ENCODE peak calls at places on chromosomes 13 and 19, in ten cellular contexts. G, X, B, L, U, P, T, R, A and O are unnamed samples.

GRCh38 chr13:114129649-114130062 is 2.8 kb downstream of the RASA3 start:
- DNase-seq in P (no peak), U (no peak), T (no peak), X (no peak), L (no peak), A (peak), B (no peak), G (no peak), R (no peak), O (no peak)

GRCh38 chr13:99998261-99998660 is 16.7 kb downstream of the ZIC2 start:
- DNase-seq in T (no peak), P (no peak), R (no peak), X (no peak), B (no peak), A (no peak), L (no peak), U (no peak), G (no peak), O (no peak)

GRCh38 chr13:24746618-24747247 is 17.2 kb upstream of the RNF17 start:
- DNase-seq in P (no peak), L (no peak), B (no peak), T (no peak), X (no peak), G (no peak), A (no peak), R (no peak), U (no peak), O (no peak)

GRCh38 chr13:31008400-31009115 is 76.1 kb downstream of the TEX26 start:
- DNase-seq in T (no peak), L (no peak), X (no peak), B (no peak), U (no peak), G (no peak), R (no peak), A (no peak), P (peak), O (no peak)

GRCh38 chr19:39745645-39746044 is 7.8 kb upstream of the CLC start:
- DNase-seq in X (no peak), L (no peak), U (no peak), B (no peak), P (no peak), T (no peak), R (no peak), A (no peak), G (no peak), O (no peak)

GRCh38 chr13:48585456-48585840 is 52.6 kb upstream of the RCBTB2 start:
- DNase-seq in L (no peak), G (no peak), T (no peak), X (peak), P (peak), A (no peak), U (no peak), R (peak), B (peak), O (peak)

GRCh38 chr13:113458218-113459065 is 5.2 kb upstream of the ADPRHL1 start:
- DNase-seq in L (no peak), G (no peak), R (peak), B (no peak), A (peak), P (peak), X (no peak), U (peak), T (no peak), O (no peak)

GRCh38 chr19:5048727-5049553 is 80.0 kb downstream of the KDM4B start:
- DNase-seq in G (no peak), A (peak), U (no peak), P (peak), T (no peak), X (no peak), L (no peak), B (no peak), R (no peak), O (no peak)

GRCh38 chr13:21925720-21926119 is 254.8 kb downstream of the FGF9 start:
- DNase-seq in R (no peak), G (no peak), P (no peak), L (no peak), A (no peak), B (no peak), X (no peak), T (no peak), U (no peak), O (no peak)

GRCh38 chr13:20637811-20638210 is 65.7 kb upstream of the IL17D start:
- DNase-seq in T (no peak), R (no peak), G (no peak), U (no peak), B (no peak), A (no peak), L (no peak), P (no peak), X (no peak), O (no peak)

GRCh38 chr19:3981736-3982681 is 3.3 kb downstream of the EEF2 start:
- DNase-seq in P (no peak), G (no peak), X (peak), L (no peak), A (no peak), T (no peak), U (no peak), B (no peak), R (peak), O (no peak)

GRCh38 chr19:17553256-17553655 is 2.2 kb upstream of the COLGALT1 start:
- DNase-seq in X (peak), B (no peak), L (no peak), R (peak), A (peak), T (no peak), G (peak), U (no peak), P (peak), O (no peak)

GRCh38 chr13:59891053-59891452 is 272.7 kb downstream of the DIAPH3 start:
- DNase-seq in R (no peak), P (no peak), T (no peak), L (no peak), B (no peak), G (no peak), X (no peak), U (no peak), A (no peak), O (no peak)

GRCh38 chr13:91813255-91813654 is 414.8 kb downstream of the GPC5 start:
- DNase-seq in T (no peak), A (no peak), B (no peak), R (peak), X (no peak), P (no peak), G (no peak), L (no peak), U (no peak), O (no peak)

GRCh38 chr19:13095934-13096890 is 6.4 kb downstream of the LYL1 start:
- DNase-seq in T (no peak), X (no peak), L (no peak), R (no peak), B (no peak), G (no peak), P (no peak), U (no peak), A (no peak), O (no peak)

GRCh38 chr19:6220385-6221191 is 59.2 kb downstream of the MLLT1 start:
- DNase-seq in L (no peak), T (no peak), G (peak), X (peak), P (peak), U (no peak), A (peak), B (no peak), R (no peak), O (no peak)

GRCh38 chr13:27338816-27339215 is 68.2 kb downstream of the RASL11A start:
- DNase-seq in L (no peak), T (no peak), G (no peak), X (no peak), R (no peak), A (no peak), P (no peak), U (no peak), B (no peak), O (no peak)

GRCh38 chr19:54137913-54138776 is 583 bp downstream of the CNOT3 start:
- DNase-seq in A (no peak), T (peak), R (no peak), U (peak), X (no peak), L (no peak), G (no peak), P (no peak), B (no peak), O (no peak)

GRCh38 chr13:83935566-83935965 is 53.3 kb upstream of the SLITRK1 start:
- DNase-seq in L (no peak), G (no peak), P (no peak), U (no peak), A (no peak), X (no peak), R (no peak), B (no peak), T (no peak), O (no peak)

GRCh38 chr13:65679240-65679639 is 1550.9 kb downstream of the PCDH9 start:
- DNase-seq in U (no peak), R (no peak), P (peak), G (no peak), A (no peak), T (no peak), B (no peak), X (no peak), L (no peak), O (no peak)

GRCh38 chr19:49684983-49685553 is 4.3 kb upstream of the ADM5 start:
- DNase-seq in X (no peak), T (no peak), R (no peak), B (no peak), P (no peak), G (no peak), A (no peak), L (no peak), U (no peak), O (no peak)

GRCh38 chr13:98768522-98768921 is 16.1 kb upstream of the SLC15A1 start:
- DNase-seq in U (no peak), P (peak), L (no peak), G (no peak), X (no peak), T (no peak), A (no peak), R (no peak), B (no peak), O (no peak)

GRCh38 chr19:38385057-38385803 is 2.6 kb downstream of the GGN start:
- DNase-seq in R (no peak), B (no peak), P (no peak), X (no peak), T (no peak), G (no peak), A (no peak), L (no peak), U (no peak), O (no peak)

GRCh38 chr13:29852464-29853054 is 2.1 kb upstream of the UBL3 start:
- DNase-seq in A (no peak), U (no peak), X (no peak), B (no peak), R (no peak), G (no peak), L (no peak), P (peak), T (no peak), O (no peak)

GRCh38 chr19:4589579-4590410 is 30.3 kb upstream of the SEMA6B start:
- DNase-seq in X (no peak), P (no peak), U (no peak), A (no peak), L (no peak), G (no peak), R (no peak), B (no peak), T (no peak), O (no peak)

GRCh38 chr19:57105976-57106610 is 13.7 kb upstream of the USP29 start:
- DNase-seq in X (no peak), G (no peak), B (no peak), U (no peak), P (no peak), L (no peak), T (no peak), A (peak), R (no peak), O (no peak)

GRCh38 chr13:26987614-26988013 is 184.0 kb downstream of the USP12 start:
- DNase-seq in B (no peak), P (no peak), A (peak), U (no peak), L (no peak), X (no peak), T (no peak), G (no peak), R (no peak), O (no peak)

GRCh38 chr19:55647732-55648656 is at the start of gene CCDC106:
- DNase-seq in T (no peak), B (peak), A (peak), P (peak), G (no peak), R (peak), L (no peak), X (no peak), U (peak), O (peak)

GRCh38 chr19:1590641-1591397 is 1.8 kb downstream of the MBD3 start:
- DNase-seq in U (no peak), P (peak), G (no peak), B (no peak), L (no peak), A (no peak), X (no peak), T (no peak), R (no peak), O (no peak)